ENCODE peak calls at places on chromosomes 7 and 10, in four cellular contexts. G, B, K and J are unnamed samples.

GRCh38 chr7:106023369-106024322 is 60.6 kb downstream of the CDHR3 start:
- DNase-seq in G (no peak), B (no peak), K (no peak), J (no peak)

GRCh38 chr7:104327534-104327933 is 869 bp upstream of the LHFPL3 start:
- DNase-seq in G (no peak), B (no peak), K (no peak), J (no peak)

GRCh38 chr7:35908305-35909223 is 107.7 kb downstream of the SEPTIN7 start:
- DNase-seq in G (no peak), B (no peak), K (no peak), J (no peak)

GRCh38 chr7:141003172-141004080 is 11.3 kb downstream of the MRPS33 start:
- DNase-seq in G (no peak), B (no peak), K (no peak), J (no peak)

GRCh38 chr7:141974831-141975230 is 1.3 kb upstream of the TAS2R38 start:
- DNase-seq in G (no peak), B (peak), K (no peak), J (no peak)

GRCh38 chr10:117684673-117685211 is 142.2 kb downstream of the EMX2 start:
- DNase-seq in G (no peak), B (peak), K (no peak), J (no peak)

GRCh38 chr7:137886706-137887105 is 39.9 kb upstream of the DGKI start:
- DNase-seq in G (peak), B (no peak), K (no peak), J (no peak)

GRCh38 chr7:132519936-132520335 is 56.3 kb downstream of the PLXNA4 start:
- DNase-seq in G (no peak), B (no peak), K (no peak), J (no peak)

GRCh38 chr10:71756441-71757191 is 16.7 kb downstream of the VSIR start:
- DNase-seq in G (no peak), B (no peak), K (no peak), J (no peak)

GRCh38 chr10:127398140-127398966 is 150.8 kb upstream of the NPS start:
- DNase-seq in G (peak), B (no peak), K (no peak), J (no peak)